ENCODE peak calls at places on chromosomes 13 and 19, in seven cellular contexts. C, F, Z, I, P, R and G are unnamed samples.

GRCh38 chr13:22189176-22190048 is 518.5 kb downstream of the FGF9 start:
- DNase-seq in C (no peak), F (no peak), Z (no peak), I (no peak), P (no peak), R (peak), G (no peak)

GRCh38 chr19:51687791-51688664 is 5.1 kb upstream of the SPACA6 start:
- DNase-seq in C (peak), F (no peak), Z (peak), I (peak), P (peak), R (peak), G (no peak)

GRCh38 chr13:21670883-21671792 is at the start of gene FGF9:
- DNase-seq in C (peak), F (peak), Z (peak), I (peak), P (peak), R (peak), G (no peak)

GRCh38 chr13:96968027-96968426 is 26.2 kb downstream of the OXGR1 start:
- DNase-seq in C (no peak), F (no peak), Z (no peak), I (no peak), P (no peak), R (no peak), G (no peak)

GRCh38 chr19:19146000-19146608 is 7.8 kb upstream of the TMEM161A start:
- DNase-seq in C (peak), F (peak), Z (peak), I (peak), P (peak), R (peak), G (peak)

GRCh38 chr19:30227071-30227621 is 145.0 kb upstream of the ZNF536 start:
- DNase-seq in C (no peak), F (no peak), Z (no peak), I (no peak), P (peak), R (peak), G (no peak)

GRCh38 chr13:98892821-98893220 is 85.0 kb downstream of the DOCK9 start:
- DNase-seq in C (no peak), F (no peak), Z (no peak), I (no peak), P (no peak), R (no peak), G (no peak)

GRCh38 chr13:51202477-51203046 is 19.6 kb upstream of the FAM124A start:
- DNase-seq in C (peak), F (no peak), Z (peak), I (no peak), P (no peak), R (no peak), G (no peak)

GRCh38 chr13:76792680-76793334 is 93.4 kb downstream of the KCTD12 start:
- DNase-seq in C (peak), F (no peak), Z (peak), I (peak), P (peak), R (peak), G (no peak)

GRCh38 chr19:48975947-48976847 is 11.1 kb downstream of the FTL start:
- DNase-seq in C (peak), F (no peak), Z (peak), I (no peak), P (no peak), R (no peak), G (no peak)

GRCh38 chr19:16969127-16969526 is 57.5 kb downstream of the CPAMD8 start:
- DNase-seq in C (peak), F (no peak), Z (peak), I (no peak), P (no peak), R (peak), G (no peak)

GRCh38 chr13:107642841-107643240 is 572.5 kb downstream of the LIG4 start:
- DNase-seq in C (no peak), F (no peak), Z (no peak), I (peak), P (no peak), R (no peak), G (peak)

GRCh38 chr13:22454586-22454985 is 726.2 kb upstream of the SGCG start:
- DNase-seq in C (no peak), F (no peak), Z (peak), I (no peak), P (no peak), R (peak), G (no peak)

GRCh38 chr13:21641629-21642028 is 29.2 kb upstream of the FGF9 start:
- DNase-seq in C (no peak), F (no peak), Z (no peak), I (no peak), P (no peak), R (no peak), G (no peak)

GRCh38 chr19:29807178-29807577 is 4.6 kb upstream of the CCNE1 start:
- DNase-seq in C (no peak), F (no peak), Z (no peak), I (no peak), P (no peak), R (no peak), G (no peak)

GRCh38 chr13:109784590-109785140 is 1.7 kb downstream of the IRS2 start:
- DNase-seq in C (peak), F (no peak), Z (peak), I (peak), P (peak), R (peak), G (no peak)

GRCh38 chr19:45878043-45878794 is 7.7 kb downstream of the IRF2BP1 start:
- DNase-seq in C (no peak), F (no peak), Z (no peak), I (no peak), P (peak), R (no peak), G (no peak)

GRCh38 chr13:62360609-62361008 is 945.0 kb upstream of the PCDH20 start:
- DNase-seq in C (no peak), F (no peak), Z (no peak), I (no peak), P (no peak), R (no peak), G (no peak)

GRCh38 chr19:7199613-7200533 is 94.3 kb downstream of the INSR start:
- DNase-seq in C (peak), F (no peak), Z (no peak), I (peak), P (no peak), R (peak), G (no peak)

GRCh38 chr19:1471514-1472107 is 7.4 kb downstream of the C19orf25 start:
- DNase-seq in C (no peak), F (no peak), Z (no peak), I (no peak), P (peak), R (no peak), G (no peak)

GRCh38 chr19:42281175-42282035 is 12.4 kb downstream of the CIC start:
- DNase-seq in C (peak), F (no peak), Z (peak), I (peak), P (peak), R (peak), G (no peak)

GRCh38 chr13:26679945-26680516 is 80.6 kb downstream of the GPR12 start:
- DNase-seq in C (no peak), F (no peak), Z (peak), I (peak), P (no peak), R (peak), G (no peak)

GRCh38 chr19:49552749-49553148 is 24.9 kb downstream of the RCN3 start:
- DNase-seq in C (no peak), F (no peak), Z (no peak), I (no peak), P (no peak), R (no peak), G (no peak)